ENCODE peak calls at places on chromosomes 4 and X, in eight cellular contexts. I, O, T, B, W, J, S and G are unnamed samples.
A peak's percentile ranks its signal among the peaks of the same experiment; 100 is the strongest.

GRCh38 chrX:77493677-77494553 is 46.7 kb downstream of the FGF16 start:
- DNase-seq in B (peak; percentile 1), S (no peak), I (no peak), T (no peak), J (peak; percentile 14), W (peak; percentile 74), O (no peak), G (no peak)

GRCh38 chr4:135598151-135598550 is 1396.6 kb upstream of the PABPC4L start:
- DNase-seq in W (no peak), I (no peak), J (no peak), S (no peak), B (no peak), T (no peak), O (no peak), G (no peak)

GRCh38 chr4:32462944-32463343 is 1742.8 kb downstream of the PCDH7 start:
- DNase-seq in W (no peak), I (no peak), T (no peak), O (no peak), J (no peak), B (peak; percentile 4), S (no peak), G (no peak)

GRCh38 chr4:180380733-180381132 is 1862.5 kb upstream of the TENM3 start:
- DNase-seq in I (no peak), T (no peak), J (no peak), S (no peak), W (no peak), B (peak; percentile 42), O (no peak), G (no peak)

GRCh38 chr4:89425023-89425422 is 117.4 kb upstream of the GPRIN3 start:
- DNase-seq in W (no peak), J (no peak), B (no peak), O (no peak), S (no peak), I (no peak), T (no peak), G (no peak)

GRCh38 chr4:188824553-188824952 is 685.3 kb downstream of the TRIML1 start:
- DNase-seq in J (no peak), T (no peak), W (no peak), I (no peak), O (no peak), S (no peak), B (no peak), G (no peak)

GRCh38 chr4:9949573-9949972 is 71.7 kb downstream of the SLC2A9 start:
- DNase-seq in I (no peak), B (no peak), W (no peak), O (no peak), S (no peak), J (no peak), T (no peak), G (no peak)

GRCh38 chrX:38561951-38562719 is 793 bp downstream of the TSPAN7 start:
- DNase-seq in J (peak; percentile 12), O (peak; percentile 47), T (no peak), W (no peak), S (peak; percentile 43), I (no peak), B (no peak), G (peak; percentile 59)

GRCh38 chr4:53688186-53688790 is 97.0 kb upstream of the LNX1 start:
- DNase-seq in T (peak; percentile 22), J (no peak), I (peak; percentile 82), O (peak; percentile 84), S (no peak), B (peak; percentile 30), W (peak; percentile 46), G (no peak)

GRCh38 chr4:97670703-97671269 is 472.5 kb downstream of the STPG2 start:
- DNase-seq in W (no peak), B (no peak), J (no peak), S (no peak), I (no peak), T (no peak), O (no peak), G (no peak)

GRCh38 chr4:492412-492811 is 6.5 kb downstream of the ZNF721 start:
- DNase-seq in I (no peak), S (no peak), J (no peak), O (no peak), W (no peak), B (no peak), T (no peak), G (no peak)

GRCh38 chr4:121246698-121247097 is 82.6 kb upstream of the TNIP3 start:
- DNase-seq in S (no peak), O (no peak), I (no peak), W (no peak), J (no peak), B (no peak), T (no peak), G (no peak)

GRCh38 chrX:111003118-111003517 is 92.9 kb upstream of the PAK3 start:
- DNase-seq in O (no peak), T (no peak), B (no peak), W (no peak), J (no peak), S (no peak), I (no peak), G (no peak)

GRCh38 chr4:74805601-74806000 is 11.3 kb upstream of the BTC start:
- DNase-seq in O (no peak), B (peak; percentile 72), T (no peak), W (peak; percentile 27), S (no peak), I (no peak), J (no peak), G (no peak)